ENCODE peak calls at places on chromosomes 3 and 15, in eight cellular contexts. Q, H, J, K, T, V, D and E are unnamed samples.
A peak's percentile ranks its signal among the peaks of the same experiment; 100 is the strongest.

GRCh38 chr3:129013491-129013891 is 12.4 kb downstream of the EFCC1 start:
- DNase-seq in T (no peak), J (no peak), V (no peak), D (no peak), Q (no peak), K (no peak), H (no peak), E (no peak)

GRCh38 chr15:25990245-25990644 is 127.1 kb upstream of the ATP10A start:
- DNase-seq in V (no peak), Q (no peak), D (no peak), K (no peak), J (no peak), T (no peak), H (no peak), E (no peak)

GRCh38 chr15:40650479-40650878 is 44.5 kb upstream of the RAD51 start:
- DNase-seq in D (no peak), V (no peak), T (no peak), K (no peak), Q (no peak), H (no peak), J (no peak), E (no peak)

GRCh38 chr3:171788546-171789351 is 21.5 kb downstream of the PLD1 start:
- DNase-seq in T (no peak), D (no peak), V (no peak), Q (no peak), H (peak; percentile 8), K (no peak), J (no peak), E (peak; percentile 86)

GRCh38 chr3:21326704-21327103 is 424.3 kb downstream of the ZNF385D start:
- DNase-seq in T (peak; percentile 42), D (no peak), Q (no peak), H (no peak), V (no peak), J (no peak), K (no peak), E (no peak)

GRCh38 chr3:151345854-151346253 is 16.5 kb upstream of the P2RY13 start:
- DNase-seq in Q (no peak), V (no peak), J (no peak), H (no peak), D (no peak), T (peak; percentile 11), K (no peak), E (no peak)

GRCh38 chr3:154799801-154800200 is 280.3 kb upstream of the MME start:
- DNase-seq in T (no peak), Q (no peak), D (no peak), J (no peak), H (no peak), V (no peak), K (no peak), E (no peak)

GRCh38 chr3:193590088-193590856 is 2.7 kb upstream of the OPA1 start:
- DNase-seq in T (peak; percentile 20), K (no peak), V (no peak), J (no peak), H (no peak), Q (no peak), D (no peak), E (no peak)

GRCh38 chr3:73772599-73772998 is 147.9 kb upstream of the PDZRN3 start:
- DNase-seq in H (no peak), Q (no peak), D (no peak), T (no peak), K (no peak), V (no peak), J (no peak), E (no peak)

GRCh38 chr3:171658801-171659200 is 151.5 kb downstream of the PLD1 start:
- DNase-seq in V (no peak), J (no peak), H (no peak), Q (no peak), K (no peak), D (no peak), T (no peak), E (no peak)

GRCh38 chr3:64152676-64153466 is 72.4 kb downstream of the PRICKLE2 start:
- DNase-seq in T (no peak), J (no peak), H (no peak), Q (no peak), K (no peak), V (no peak), D (no peak), E (no peak)

GRCh38 chr3:32226875-32227500 is 11.5 kb upstream of the CMTM8 start:
- DNase-seq in K (no peak), V (no peak), Q (no peak), T (no peak), J (no peak), H (no peak), D (no peak), E (no peak)

GRCh38 chr3:66140763-66141372 is 79.9 kb upstream of the SLC25A26 start:
- DNase-seq in J (no peak), H (peak; percentile 41), Q (no peak), K (no peak), D (no peak), T (no peak), V (no peak), E (no peak)

GRCh38 chr3:20043398-20043797 is 3.2 kb downstream of the KAT2B start:
- DNase-seq in T (no peak), D (peak; percentile 27), K (no peak), H (no peak), J (peak; percentile 92), V (peak; percentile 83), Q (peak; percentile 25), E (no peak)

GRCh38 chr3:54358969-54359648 is 236.8 kb downstream of the CACNA2D3 start:
- DNase-seq in J (no peak), T (no peak), K (peak; percentile 85), D (no peak), H (no peak), Q (no peak), V (no peak), E (peak; percentile 58)

GRCh38 chr15:94670436-94671034 is 439.2 kb downstream of the MCTP2 start:
- DNase-seq in Q (no peak), D (no peak), J (no peak), H (peak; percentile 48), V (no peak), T (peak; percentile 4), K (peak; percentile 38), E (peak; percentile 72)

GRCh38 chr15:78306176-78306774 is 6.9 kb upstream of the SKIC8 start:
- DNase-seq in V (no peak), Q (no peak), J (no peak), D (no peak), K (no peak), T (no peak), H (no peak), E (no peak)

GRCh38 chr3:47567149-47567548 is 11.5 kb downstream of the CSPG5 start:
- DNase-seq in D (no peak), K (no peak), H (no peak), Q (no peak), T (no peak), V (no peak), J (no peak), E (no peak)

GRCh38 chr3:118792191-118792590 is 242.5 kb downstream of the IGSF11 start:
- DNase-seq in H (no peak), D (no peak), T (no peak), K (no peak), V (no peak), Q (no peak), J (no peak), E (no peak)

GRCh38 chr15:25179673-25180511 is 225.1 kb downstream of the SNRPN start:
- DNase-seq in H (no peak), J (peak; percentile 24), V (peak; percentile 31), K (no peak), Q (no peak), T (no peak), D (no peak), E (no peak)

GRCh38 chr3:114307222-114307840 is 13.5 kb downstream of the TIGIT start:
- DNase-seq in H (no peak), V (no peak), J (no peak), Q (no peak), T (no peak), D (no peak), K (no peak), E (no peak)

GRCh38 chr3:124161453-124161852 is 169.5 kb upstream of the ROPN1 start:
- DNase-seq in V (no peak), D (no peak), T (no peak), J (no peak), Q (no peak), K (no peak), H (no peak), E (no peak)

GRCh38 chr15:99092554-99093172 is 12.2 kb upstream of the SYNM start:
- DNase-seq in T (no peak), J (no peak), V (no peak), K (no peak), H (no peak), D (no peak), Q (no peak), E (no peak)